ENCODE peak calls at places on chromosomes 4 and X, in ten cellular contexts. K is NCI-H1092, X is midbrain, V is cardiac septum, O is T-helper 2 cell, E is pons, L is AML-193, R is T follicular helper cell, M is foreskin fibroblast, H is NCI-H2171 treated with DMSO at 0.1 percent for 48 hours. P is an unnamed sample.

GRCh38 chr4:76301068-76301774 is 5.3 kb upstream of the STBD1 start:
- DNase-seq in X (no peak), K (no peak), L (peak), O (peak), E (peak), H (no peak), R (no peak), V (no peak), M (peak), P (no peak)

GRCh38 chr4:140252144-140252741 is 98.3 kb upstream of the MAML3 start:
- DNase-seq in E (peak), M (no peak), R (no peak), O (no peak), V (no peak), X (no peak), K (peak), H (peak), L (no peak), P (no peak)

GRCh38 chr4:7876096-7876993 is 63.3 kb downstream of the AFAP1 start:
- DNase-seq in L (no peak), K (no peak), R (no peak), O (peak), V (no peak), E (no peak), M (no peak), X (no peak), H (no peak), P (peak)

GRCh38 chrX:131802836-131803626 is 220.1 kb upstream of the STK26 start:
- DNase-seq in E (no peak), V (no peak), M (no peak), R (peak), O (peak), L (peak), H (no peak), X (peak), K (no peak), P (peak)

GRCh38 chrX:14936561-14936960 is 63.3 kb downstream of the MOSPD2 start:
- DNase-seq in H (no peak), O (no peak), L (no peak), V (no peak), E (no peak), R (no peak), K (no peak), M (peak), X (no peak), P (peak)

GRCh38 chrX:1525583-1526355 is 11.2 kb downstream of the P2RY8 start:
- DNase-seq in R (no peak), O (no peak), X (no peak), L (no peak), H (no peak), E (no peak), V (no peak), K (no peak), M (no peak), P (no peak)

GRCh38 chrX:56733459-56734046 is 4.5 kb downstream of the NBDY start:
- DNase-seq in M (peak), H (peak), K (no peak), O (peak), R (peak), X (peak), L (peak), E (peak), V (no peak), P (no peak)

GRCh38 chr4:72319596-72319995 is 249.4 kb downstream of the ADAMTS3 start:
- DNase-seq in M (peak), K (no peak), E (peak), X (no peak), H (no peak), R (no peak), V (no peak), L (no peak), O (peak), P (no peak)

GRCh38 chr4:152594981-152595916 is 59.4 kb upstream of the FBXW7 start:
- DNase-seq in M (no peak), H (peak), K (peak), X (no peak), V (no peak), O (no peak), R (no peak), E (no peak), L (no peak), P (no peak)

GRCh38 chrX:19776753-19777152 is 110.6 kb downstream of the SH3KBP1 start:
- DNase-seq in V (no peak), O (peak), R (no peak), L (no peak), X (no peak), M (no peak), K (no peak), E (no peak), H (no peak), P (no peak)